ENCODE peak calls at places on chromosome 10, in four cellular contexts. B, N, D and G are unnamed samples.

GRCh38 chr10:103932996-103933395 is 15.0 kb upstream of the STN1 start:
- DNase-seq in B (no peak), N (no peak), D (no peak), G (no peak)

GRCh38 chr10:1561731-1562337 is 175.5 kb downstream of the ADARB2 start:
- DNase-seq in B (no peak), N (no peak), D (peak), G (no peak)

GRCh38 chr10:10010397-10010796 is 1007.3 kb upstream of the CELF2 start:
- DNase-seq in N (no peak), D (no peak), B (no peak), G (no peak)

GRCh38 chr10:99996934-99997648 is 12.7 kb downstream of the DNMBP start:
- DNase-seq in N (no peak), B (no peak), D (no peak), G (no peak)

GRCh38 chr10:36114913-36115312 is 472.8 kb upstream of the FZD8 start:
- DNase-seq in D (no peak), N (no peak), B (no peak), G (no peak)

GRCh38 chr10:120477723-120478270 is 20.8 kb downstream of the PLPP4 start:
- DNase-seq in D (no peak), B (no peak), N (no peak), G (no peak)

GRCh38 chr10:43211030-43211429 is 55.8 kb downstream of the RASGEF1A start:
- DNase-seq in D (no peak), N (no peak), B (no peak), G (no peak)

GRCh38 chr10:122338609-122339441 is 35.7 kb upstream of the PLEKHA1 start:
- DNase-seq in D (peak), B (no peak), N (no peak), G (no peak)

GRCh38 chr10:130748409-130749057 is 563.0 kb downstream of the TCERG1L start:
- DNase-seq in D (peak), B (no peak), N (no peak), G (peak)

GRCh38 chr10:3060481-3060889 is 6.9 kb upstream of the PFKP start:
- DNase-seq in D (no peak), B (no peak), N (no peak), G (no peak)

GRCh38 chr10:71687077-71687476 is 32.5 kb downstream of the C10orf105 start:
- DNase-seq in D (no peak), N (no peak), B (no peak), G (no peak)

GRCh38 chr10:119301397-119301796 is 94.0 kb downstream of the GRK5 start:
- DNase-seq in D (peak), B (peak), N (no peak), G (no peak)

GRCh38 chr10:110011679-110012078 is 3.9 kb downstream of the ADD3 start:
- DNase-seq in D (no peak), B (no peak), N (no peak), G (no peak)

GRCh38 chr10:76874151-76874550 is 763.5 kb downstream of the KCNMA1 start:
- DNase-seq in B (no peak), N (peak), D (no peak), G (no peak)

GRCh38 chr10:625335-625699 is 64.2 kb downstream of the DIP2C start:
- DNase-seq in N (peak), B (no peak), D (no peak), G (peak)

GRCh38 chr10:20596911-20597310 is 300.2 kb downstream of the NEBL start:
- DNase-seq in B (no peak), N (no peak), D (no peak), G (no peak)

GRCh38 chr10:114499630-114500190 is 95.4 kb upstream of the AFAP1L2 start:
- DNase-seq in B (no peak), D (peak), N (no peak), G (no peak)

DNA sequence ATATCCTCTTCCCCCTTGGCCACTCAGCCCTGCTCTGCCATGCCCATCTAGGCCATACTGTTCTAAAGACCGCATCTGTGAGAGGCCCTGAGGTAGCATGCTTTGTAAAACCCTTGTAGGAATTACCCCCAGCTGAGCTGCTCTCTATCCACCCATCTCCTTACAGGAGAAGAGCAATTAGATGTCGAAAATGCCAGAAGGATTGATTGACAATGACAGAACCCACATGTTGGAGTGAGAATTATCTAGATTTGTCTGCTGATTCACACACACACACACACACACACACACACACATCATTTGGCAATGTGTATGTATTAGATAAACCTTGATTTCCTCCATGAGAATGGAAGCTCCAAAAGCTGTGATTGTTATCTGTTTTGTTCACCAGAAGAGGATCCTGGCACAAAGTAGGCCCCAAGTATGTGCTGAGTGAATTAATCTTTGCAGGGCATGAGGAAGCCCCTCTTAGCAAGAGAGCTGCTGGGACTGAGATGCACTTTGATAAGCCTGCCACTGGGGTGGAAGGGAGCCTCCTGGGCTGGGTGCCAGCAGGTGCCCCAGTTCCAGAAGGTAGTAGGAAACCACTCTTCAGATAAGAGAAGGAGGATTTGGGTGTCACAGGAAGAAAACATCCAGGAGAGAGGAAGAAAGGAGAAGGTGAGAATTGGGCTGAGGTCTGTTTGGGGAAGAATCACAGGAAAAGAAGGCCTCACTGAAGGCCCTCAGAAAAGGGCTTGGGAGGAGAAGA is 187.5 kb upstream of the ADO start:
- DNase-seq in B (no peak), D (no peak), N (no peak), G (no peak)
- TF ChIP-seq CTCF in B (no peak), D (no peak), N (no peak), G (no peak)

GRCh38 chr10:16049050-16049449 is 188.7 kb upstream of the MINDY3 start:
- DNase-seq in D (no peak), N (no peak), B (no peak), G (no peak)
- TF ChIP-seq CTCF in D (no peak), N (no peak), B (no peak), G (no peak)

GRCh38 chr10:98351831-98352402 is 63.1 kb downstream of the PYROXD2 start:
- DNase-seq in N (no peak), B (no peak), D (no peak), G (no peak)

GRCh38 chr10:98353105-98353504 is 61.9 kb downstream of the PYROXD2 start:
- DNase-seq in N (no peak), B (no peak), D (no peak), G (no peak)

GRCh38 chr10:98346847-98347246 is 68.1 kb downstream of the PYROXD2 start:
- DNase-seq in B (no peak), N (no peak), D (no peak), G (no peak)

GRCh38 chr10:98344589-98345038 is 70.4 kb downstream of the PYROXD2 start:
- DNase-seq in N (peak), D (peak), B (no peak), G (no peak)

DNA sequence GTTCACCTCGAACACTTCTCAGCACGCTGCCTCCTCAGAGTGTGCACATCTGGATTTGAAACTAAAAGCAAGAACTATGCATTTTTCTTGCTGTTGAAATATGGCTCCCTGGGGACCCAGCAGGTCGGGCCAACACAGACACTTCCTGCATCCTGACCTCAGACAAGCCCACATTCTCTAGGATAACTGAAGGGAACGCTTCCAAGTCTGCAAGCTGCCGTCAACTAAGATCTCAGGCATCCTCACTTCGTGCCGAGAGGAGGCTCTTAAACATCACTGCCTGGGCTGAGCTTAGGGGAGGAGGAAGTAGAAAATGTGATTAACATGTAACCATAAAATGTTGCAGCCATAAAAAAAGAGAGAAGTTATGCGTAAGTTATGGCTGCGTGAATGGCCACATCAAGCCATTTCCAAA is 65.5 kb downstream of the PYROXD2 start:
- DNase-seq in D (peak), N (peak), B (no peak), G (no peak)
- TF ChIP-seq CTCF in D (no peak), N (no peak), B (no peak), G (no peak)

GRCh38 chr10:44372181-44372580 is 12.7 kb downstream of the CXCL12 start:
- DNase-seq in D (no peak), B (no peak), N (no peak), G (no peak)

GRCh38 chr10:44369296-44369695 is 15.6 kb downstream of the CXCL12 start:
- DNase-seq in N (no peak), D (no peak), B (no peak), G (no peak)

GRCh38 chr10:44370731-44371248 is 14.1 kb downstream of the CXCL12 start:
- DNase-seq in B (no peak), N (no peak), D (no peak), G (no peak)

GRCh38 chr10:44366936-44367630 is 17.8 kb downstream of the CXCL12 start:
- DNase-seq in D (no peak), B (no peak), N (no peak), G (no peak)

DNA sequence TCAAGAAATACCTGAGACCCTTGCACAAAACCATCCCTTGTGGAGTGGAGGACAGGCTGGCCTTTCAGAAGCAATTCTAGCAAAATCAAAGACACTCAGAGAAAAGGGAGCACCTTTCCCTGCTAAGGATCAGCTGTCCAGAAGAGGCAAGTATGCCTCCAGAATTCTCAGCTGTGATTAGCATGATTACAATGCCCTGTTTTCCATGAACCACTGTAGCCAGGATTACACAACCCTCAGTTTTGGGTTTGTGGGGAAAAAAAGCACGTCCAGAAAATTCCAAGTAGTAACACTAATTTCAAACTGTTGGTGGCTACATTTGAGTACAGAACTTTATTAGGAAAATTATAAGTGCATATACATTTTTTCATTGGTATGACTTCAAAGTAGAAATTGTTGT is 15.0 kb downstream of the CXCL12 start:
- DNase-seq in D (no peak), N (no peak), B (no peak), G (no peak)
- TF ChIP-seq CTCF in D (no peak), N (no peak), B (no peak), G (no peak)

GRCh38 chr10:5924889-5925288 is 34.8 kb downstream of the FBH1 start:
- DNase-seq in B (no peak), D (no peak), N (no peak), G (no peak)

GRCh38 chr10:5927306-5927705 is 37.3 kb downstream of the FBH1 start:
- DNase-seq in D (no peak), N (no peak), B (no peak), G (no peak)

GRCh38 chr10:5919568-5919967 is 29.5 kb downstream of the FBH1 start:
- DNase-seq in B (no peak), D (no peak), N (no peak), G (no peak)

GRCh38 chr10:5917305-5917704 is 27.3 kb downstream of the FBH1 start:
- DNase-seq in N (no peak), B (no peak), D (no peak), G (no peak)

DNA sequence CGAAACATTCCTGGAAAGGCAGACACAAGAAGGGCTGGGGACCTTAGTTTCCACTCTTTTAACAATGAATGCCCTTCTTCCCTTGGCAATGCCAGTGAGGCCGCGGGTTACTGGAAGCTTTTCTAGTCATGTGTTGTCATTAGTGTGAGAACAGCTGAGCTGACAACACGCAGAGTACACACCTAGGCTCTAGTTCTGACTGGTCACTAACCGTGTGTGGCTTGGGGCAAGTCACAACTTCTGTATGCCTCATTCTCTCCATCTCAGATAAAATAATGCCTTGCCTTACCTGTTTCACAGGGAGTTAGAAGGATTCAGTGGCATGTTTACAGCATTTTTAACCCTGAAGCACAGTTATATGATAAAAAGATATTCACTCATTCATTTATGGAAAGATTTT is 31.7 kb downstream of the FBH1 start:
- DNase-seq in N (no peak), D (no peak), B (no peak), G (no peak)
- TF ChIP-seq CTCF in N (no peak), D (no peak), B (no peak), G (no peak)

GRCh38 chr10:44344727-44345126 is 40.2 kb downstream of the CXCL12 start:
- DNase-seq in D (peak), N (no peak), B (no peak), G (no peak)
- TF ChIP-seq CTCF in D (no peak), N (no peak), B (no peak), G (no peak)

GRCh38 chr10:63697956-63698814 is 177.0 kb downstream of the REEP3 start:
- DNase-seq in B (no peak), N (no peak), D (no peak), G (no peak)

GRCh38 chr10:63689768-63690167 is 168.6 kb downstream of the REEP3 start:
- DNase-seq in B (no peak), D (no peak), N (no peak), G (no peak)

GRCh38 chr10:63696205-63696604 is 175.0 kb downstream of the REEP3 start:
- DNase-seq in B (no peak), N (no peak), D (no peak), G (no peak)

GRCh38 chr10:63692205-63692896 is 171.2 kb downstream of the REEP3 start:
- DNase-seq in B (no peak), N (no peak), D (no peak), G (no peak)
- TF ChIP-seq CTCF in B (no peak), N (no peak), D (no peak), G (no peak)